ENCODE peak calls at places on chromosome 11, in five cellular contexts. D is psoas muscle, H is tibial nerve, G is NB4, I is ovary. M is an unnamed sample.
A peak's percentile ranks its signal among the peaks of the same experiment; 100 is the strongest.

GRCh38 chr11:1218256-1218787 is 4.5 kb upstream of the MUC5B start:
- DNase-seq in D (peak; percentile 4), H (no peak), G (no peak), I (no peak), M (no peak)

GRCh38 chr11:61417670-61418069 is 12.1 kb downstream of the CPSF7 start:
- DNase-seq in D (no peak), H (no peak), G (peak; percentile 73), I (no peak), M (no peak)

GRCh38 chr11:37712246-37712645 is 1114.2 kb upstream of the RAG2 start:
- DNase-seq in D (no peak), H (no peak), G (peak; percentile 20), I (no peak), M (no peak)

GRCh38 chr11:134207538-134208239 is 16.1 kb downstream of the NCAPD3 start:
- DNase-seq in D (peak; percentile 29), H (no peak), G (peak; percentile 51), I (no peak), M (no peak)

GRCh38 chr11:8870461-8871282 is 40.3 kb upstream of the AKIP1 start:
- DNase-seq in D (peak; percentile 48), H (peak; percentile 23), G (peak; percentile 47), I (peak; percentile 66), M (peak; percentile 43)

GRCh38 chr11:110447897-110448522 is 18.3 kb downstream of the FDX1 start:
- DNase-seq in D (no peak), H (no peak), G (no peak), I (no peak), M (no peak)

GRCh38 chr11:27241316-27242122 is 121.5 kb downstream of the CCDC34 start:
- DNase-seq in D (no peak), H (no peak), G (no peak), I (no peak), M (no peak)

GRCh38 chr11:32099516-32099915 is 8.6 kb downstream of the RCN1 start:
- DNase-seq in D (no peak), H (no peak), G (no peak), I (no peak), M (no peak)

GRCh38 chr11:47464479-47464878 is 15.5 kb upstream of the RAPSN start:
- DNase-seq in D (no peak), H (no peak), G (peak; percentile 99), I (no peak), M (peak; percentile 13)

GRCh38 chr11:71207563-71207962 is 44.8 kb downstream of the SHANK2 start:
- DNase-seq in D (no peak), H (no peak), G (no peak), I (no peak), M (no peak)

GRCh38 chr11:17224727-17225126 is 16.9 kb upstream of the PIK3C2A start:
- DNase-seq in D (no peak), H (no peak), G (no peak), I (no peak), M (no peak)

GRCh38 chr11:9461068-9461759 is 402 bp downstream of the ZNF143 start:
- DNase-seq in D (peak; percentile 92), H (peak; percentile 73), G (peak; percentile 95), I (peak; percentile 90), M (peak; percentile 86)

GRCh38 chr11:64537876-64538275 is 53.1 kb upstream of the SLC22A12 start:
- DNase-seq in D (no peak), H (no peak), G (peak; percentile 53), I (no peak), M (no peak)

GRCh38 chr11:12185106-12185690 is 74.8 kb downstream of the MICAL2 start:
- DNase-seq in D (no peak), H (no peak), G (no peak), I (no peak), M (no peak)
- H3K4me3 ChIP-seq in D (no peak overlapping the region), H (no peak overlapping the region), G (no peak overlapping the region), I (no peak overlapping the region), M (no peak overlapping the region)

GRCh38 chr11:116842117-116842516 is 4.7 kb upstream of the APOA1 start:
- DNase-seq in D (no peak), H (no peak), G (no peak), I (no peak), M (no peak)

GRCh38 chr11:116842909-116843308 is 5.5 kb upstream of the APOA1 start:
- DNase-seq in D (no peak), H (no peak), G (no peak), I (no peak), M (no peak)

GRCh38 chr11:116840746-116841296 is 3.4 kb upstream of the APOA1 start:
- DNase-seq in D (no peak), H (no peak), G (peak; percentile 53), I (no peak), M (no peak)

GRCh38 chr11:116838321-116839084 is 1.1 kb upstream of the APOA1 start:
- DNase-seq in D (no peak), H (no peak), G (no peak), I (no peak), M (no peak)

GRCh38 chr11:116840224-116840745 is 2.9 kb upstream of the APOA1 start:
- DNase-seq in D (no peak), H (no peak), G (peak; percentile 73), I (peak; percentile 30), M (peak; percentile 39)
- TF ChIP-seq CTCF in D (no peak), H (no peak), G (peak; percentile 50), I (no peak), M (peak; percentile 39)

DNA sequence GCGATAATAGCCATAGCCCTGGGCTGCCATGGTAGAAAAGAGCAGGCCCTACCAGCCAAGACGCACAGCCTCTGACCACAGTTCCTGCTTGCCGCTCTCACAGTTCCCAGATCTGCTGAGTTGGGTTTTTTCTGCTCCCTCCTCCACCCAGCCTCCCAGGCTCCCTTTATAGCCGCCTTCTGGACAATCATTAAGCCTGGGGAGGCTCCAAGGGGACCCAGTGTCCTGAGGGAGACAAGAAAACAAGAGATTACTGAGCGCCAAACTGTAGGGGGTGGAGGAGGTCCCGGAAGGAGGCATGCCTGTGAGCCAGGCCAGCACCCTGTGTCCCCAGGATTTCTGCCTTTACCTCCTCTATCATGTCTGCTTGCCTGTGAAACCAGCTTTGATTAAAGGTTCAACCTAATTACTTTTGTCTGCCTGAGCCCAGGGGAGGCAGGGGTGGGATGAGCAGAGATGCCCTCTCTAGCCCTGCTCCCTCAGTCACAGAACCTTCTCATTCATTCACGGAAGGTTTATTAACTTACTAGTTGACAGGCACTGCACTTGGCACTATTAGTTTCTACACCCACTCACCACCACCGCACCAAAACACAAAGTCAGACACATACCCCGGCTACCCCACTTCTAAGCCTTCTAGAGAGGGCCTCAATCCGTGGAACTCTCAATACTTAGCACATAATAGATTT is 1.2 kb downstream of the SLC37A4 start:
- DNase-seq in D (no peak), H (no peak), G (peak; percentile 43), I (peak; percentile 56), M (no peak)
- H3K4me3 ChIP-seq in D (peak overlapping the region; percentile 95), H (peak overlapping the region; percentile 85), G (peak overlapping the region; percentile 86), I (peak overlapping the region; percentile 53), M (peak overlapping the region; percentile 75)

DNA sequence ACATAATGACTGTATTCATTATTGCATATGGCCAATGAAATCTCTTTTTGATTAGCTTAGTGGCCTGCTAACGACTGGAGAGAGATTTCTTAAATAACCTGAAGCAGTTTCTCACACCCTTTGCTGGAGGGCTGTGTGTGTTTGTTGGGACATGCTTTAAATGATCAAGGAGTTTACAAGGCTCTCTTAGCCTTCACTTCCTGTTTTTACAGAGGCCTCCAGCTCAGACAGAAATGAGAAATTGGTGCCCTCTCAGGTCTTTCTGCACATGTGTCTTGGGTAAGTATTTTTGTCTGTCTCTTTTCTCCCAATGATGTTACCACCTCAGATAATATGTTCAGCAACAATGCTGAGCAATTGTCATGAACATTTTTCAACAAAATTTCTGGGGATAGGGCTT is 884.4 kb upstream of the CNTN5 start:
- DNase-seq in D (no peak), H (no peak), G (peak; percentile 11), I (no peak), M (no peak)
- TF ChIP-seq CTCF in D (no peak), H (no peak), G (no peak), I (no peak), M (no peak)

DNA sequence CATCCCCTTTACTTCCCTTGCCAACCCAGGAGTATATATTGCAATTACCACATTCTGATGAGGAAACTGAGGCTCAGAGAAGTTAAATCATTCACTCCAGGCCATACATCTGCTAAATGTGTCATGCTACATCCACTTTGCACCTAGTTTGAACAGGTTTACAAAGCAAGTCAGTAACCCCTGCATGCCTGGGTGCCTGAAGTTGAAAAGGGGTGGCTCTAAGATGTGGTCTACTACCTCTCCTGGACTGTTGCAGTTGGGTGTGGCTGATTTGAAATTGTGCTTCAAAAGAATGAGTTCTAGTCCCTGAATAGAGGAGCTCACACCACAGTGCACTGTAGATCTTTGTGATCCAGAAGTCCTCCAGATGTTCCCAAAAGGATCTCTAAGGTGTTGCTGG is 23.7 kb downstream of the FLI1 start:
- DNase-seq in D (no peak), H (no peak), G (no peak), I (no peak), M (no peak)
- H3K4me3 ChIP-seq in D (no peak overlapping the region), H (no peak overlapping the region), G (no peak overlapping the region), I (no peak overlapping the region), M (no peak overlapping the region)

GRCh38 chr11:77471520-77472234 is 2.2 kb downstream of the PAK1 start:
- DNase-seq in D (no peak), H (no peak), G (peak; percentile 70), I (no peak), M (no peak)

GRCh38 chr11:77474509-77475070 is 696 bp upstream of the PAK1 start:
- DNase-seq in D (no peak), H (no peak), G (no peak), I (no peak), M (no peak)

GRCh38 chr11:77473001-77473800 is 693 bp downstream of the PAK1 start:
- DNase-seq in D (peak; percentile 34), H (no peak), G (peak; percentile 49), I (peak; percentile 58), M (peak; percentile 34)

GRCh38 chr11:77475206-77475605 is 1.3 kb upstream of the PAK1 start:
- DNase-seq in D (no peak), H (no peak), G (no peak), I (no peak), M (no peak)

GRCh38 chr11:77473801-77474508 is at the start of gene PAK1:
- DNase-seq in D (peak; percentile 83), H (peak; percentile 47), G (peak; percentile 91), I (peak; percentile 94), M (peak; percentile 75)
- TF ChIP-seq CTCF in D (no peak), H (peak; percentile 2), G (peak; percentile 24), I (no peak), M (peak; percentile 61)

GRCh38 chr11:72240461-72241289 is 3.3 kb downstream of the PHOX2A start:
- DNase-seq in D (no peak), H (no peak), G (no peak), I (no peak), M (no peak)
- H3K4me3 ChIP-seq in D (peak overlapping the region; percentile 60), H (peak overlapping the region; percentile 52), G (no peak overlapping the region), I (peak overlapping the region; percentile 25), M (peak overlapping the region; percentile 53)

GRCh38 chr11:66495401-66495844 is 15.0 kb upstream of the BBS1 start:
- DNase-seq in D (no peak), H (no peak), G (no peak), I (no peak), M (no peak)
- TF ChIP-seq CTCF in D (no peak), H (no peak), G (peak; percentile 60), I (no peak), M (no peak)

M was measured in dorsolateral prefrontal cortex.